ENCODE peak calls at places on chromosomes 7 and 10, in nine cellular contexts. One of them, this sample, is unnamed.

GRCh38 chr7:107446988-107447387 is 22.9 kb upstream of the GPR22 start:
- DNase-seq in HCT116: no peak
- DNase-seq in head of caudate nucleus: no peak
- DNase-seq in caudate nucleus: no peak
- DNase-seq in heart right ventricle: no peak
- DNase-seq in transverse colon: no peak
- DNase-seq in right atrium auricular region: no peak
- DNase-seq in osteocyte: no peak
- DNase-seq in amniotic stem cell: no peak
- DNase-seq in this sample: no peak

GRCh38 chr7:91644251-91644650 is 236.3 kb downstream of the MTERF1 start:
- DNase-seq in caudate nucleus: no peak
- DNase-seq in osteocyte: no peak
- DNase-seq in heart right ventricle: no peak
- DNase-seq in HCT116: no peak
- DNase-seq in right atrium auricular region: no peak
- DNase-seq in transverse colon: no peak
- DNase-seq in head of caudate nucleus: no peak
- DNase-seq in amniotic stem cell: no peak
- DNase-seq in this sample: no peak

GRCh38 chr7:34946486-34946885 is 90.8 kb downstream of the DPY19L1 start:
- DNase-seq in transverse colon: no peak
- DNase-seq in amniotic stem cell: no peak
- DNase-seq in HCT116: no peak
- DNase-seq in caudate nucleus: no peak
- DNase-seq in head of caudate nucleus: no peak
- DNase-seq in heart right ventricle: no peak
- DNase-seq in right atrium auricular region: no peak
- DNase-seq in osteocyte: no peak
- DNase-seq in this sample: no peak

GRCh38 chr7:131568510-131568909 is 12.1 kb upstream of the PODXL start:
- DNase-seq in caudate nucleus: no peak
- DNase-seq in amniotic stem cell: no peak
- DNase-seq in head of caudate nucleus: no peak
- DNase-seq in right atrium auricular region: no peak
- DNase-seq in osteocyte: no peak
- DNase-seq in transverse colon: no peak
- DNase-seq in heart right ventricle: no peak
- DNase-seq in HCT116: no peak
- DNase-seq in this sample: no peak

GRCh38 chr7:117053407-117053806 is 100.1 kb downstream of the ST7 start:
- DNase-seq in transverse colon: no peak
- DNase-seq in osteocyte: no peak
- DNase-seq in amniotic stem cell: no peak
- DNase-seq in head of caudate nucleus: no peak
- DNase-seq in caudate nucleus: no peak
- DNase-seq in right atrium auricular region: no peak
- DNase-seq in HCT116: no peak
- DNase-seq in heart right ventricle: no peak
- DNase-seq in this sample: no peak

GRCh38 chr7:91556956-91557650 is 292.9 kb downstream of the FZD1 start:
- DNase-seq in caudate nucleus: no peak
- DNase-seq in HCT116: no peak
- DNase-seq in right atrium auricular region: no peak
- DNase-seq in amniotic stem cell: no peak
- DNase-seq in transverse colon: no peak
- DNase-seq in head of caudate nucleus: no peak
- DNase-seq in heart right ventricle: no peak
- DNase-seq in osteocyte: no peak
- DNase-seq in this sample: no peak

GRCh38 chr7:37818023-37818422 is 30.4 kb upstream of the NME8 start:
- DNase-seq in right atrium auricular region: no peak
- DNase-seq in amniotic stem cell: no peak
- DNase-seq in head of caudate nucleus: no peak
- DNase-seq in osteocyte: no peak
- DNase-seq in transverse colon: no peak
- DNase-seq in caudate nucleus: no peak
- DNase-seq in heart right ventricle: no peak
- DNase-seq in HCT116: no peak
- DNase-seq in this sample: no peak

GRCh38 chr10:89540550-89540949 is 5.2 kb upstream of the SLC16A12 start:
- DNase-seq in HCT116: no peak
- DNase-seq in heart right ventricle: no peak
- DNase-seq in osteocyte: no peak
- DNase-seq in head of caudate nucleus: no peak
- DNase-seq in transverse colon: no peak
- DNase-seq in right atrium auricular region: no peak
- DNase-seq in caudate nucleus: no peak
- DNase-seq in amniotic stem cell: peak; percentile 15
- DNase-seq in this sample: no peak

GRCh38 chr7:16431646-16432424 is 10.5 kb upstream of the CRPPA start:
- DNase-seq in heart right ventricle: no peak
- DNase-seq in right atrium auricular region: no peak
- DNase-seq in caudate nucleus: no peak
- DNase-seq in head of caudate nucleus: no peak
- DNase-seq in transverse colon: peak; percentile 35
- DNase-seq in HCT116: peak; percentile 54
- DNase-seq in osteocyte: no peak
- DNase-seq in amniotic stem cell: no peak
- DNase-seq in this sample: no peak

GRCh38 chr7:94239661-94240234 is 154.9 kb upstream of the COL1A2 start:
- DNase-seq in head of caudate nucleus: no peak
- DNase-seq in amniotic stem cell: no peak
- DNase-seq in caudate nucleus: no peak
- DNase-seq in HCT116: no peak
- DNase-seq in right atrium auricular region: peak; percentile 65
- DNase-seq in osteocyte: no peak
- DNase-seq in heart right ventricle: peak; percentile 26
- DNase-seq in transverse colon: no peak
- DNase-seq in this sample: no peak

GRCh38 chr7:372546-372938 is 82.6 kb downstream of the FOXL3 start:
- DNase-seq in HCT116: no peak
- DNase-seq in caudate nucleus: no peak
- DNase-seq in head of caudate nucleus: no peak
- DNase-seq in right atrium auricular region: no peak
- DNase-seq in amniotic stem cell: no peak
- DNase-seq in transverse colon: no peak
- DNase-seq in heart right ventricle: no peak
- DNase-seq in osteocyte: no peak
- DNase-seq in this sample: no peak

GRCh38 chr7:99531354-99531765 is 20.6 kb downstream of the FAM200A start:
- DNase-seq in caudate nucleus: no peak
- DNase-seq in HCT116: no peak
- DNase-seq in heart right ventricle: no peak
- DNase-seq in amniotic stem cell: no peak
- DNase-seq in right atrium auricular region: no peak
- DNase-seq in osteocyte: no peak
- DNase-seq in head of caudate nucleus: no peak
- DNase-seq in transverse colon: no peak
- DNase-seq in this sample: no peak

GRCh38 chr7:16636533-16637173 is 8.9 kb downstream of the ANKMY2 start:
- DNase-seq in amniotic stem cell: no peak
- DNase-seq in head of caudate nucleus: no peak
- DNase-seq in HCT116: no peak
- DNase-seq in transverse colon: no peak
- DNase-seq in right atrium auricular region: no peak
- DNase-seq in osteocyte: no peak
- DNase-seq in caudate nucleus: no peak
- DNase-seq in heart right ventricle: no peak
- DNase-seq in this sample: no peak

GRCh38 chr7:133859191-133859590 is 267.9 kb upstream of the LRGUK start:
- DNase-seq in caudate nucleus: no peak
- DNase-seq in HCT116: no peak
- DNase-seq in osteocyte: no peak
- DNase-seq in amniotic stem cell: no peak
- DNase-seq in transverse colon: no peak
- DNase-seq in right atrium auricular region: no peak
- DNase-seq in head of caudate nucleus: no peak
- DNase-seq in heart right ventricle: no peak
- DNase-seq in this sample: no peak

GRCh38 chr10:23693398-23693797 is 254.5 kb downstream of the OTUD1 start:
- DNase-seq in caudate nucleus: no peak
- DNase-seq in transverse colon: no peak
- DNase-seq in amniotic stem cell: no peak
- DNase-seq in HCT116: no peak
- DNase-seq in head of caudate nucleus: peak; percentile 34
- DNase-seq in osteocyte: no peak
- DNase-seq in heart right ventricle: no peak
- DNase-seq in right atrium auricular region: no peak
- DNase-seq in this sample: peak; percentile 70

GRCh38 chr7:30656611-30657010 is 25.6 kb downstream of the CRHR2 start:
- DNase-seq in transverse colon: no peak
- DNase-seq in amniotic stem cell: no peak
- DNase-seq in osteocyte: no peak
- DNase-seq in heart right ventricle: no peak
- DNase-seq in HCT116: no peak
- DNase-seq in head of caudate nucleus: no peak
- DNase-seq in caudate nucleus: no peak
- DNase-seq in right atrium auricular region: no peak
- DNase-seq in this sample: no peak

GRCh38 chr7:134420509-134421125 is 38.3 kb downstream of the AKR1B1 start:
- DNase-seq in head of caudate nucleus: peak; percentile 64
- DNase-seq in right atrium auricular region: no peak
- DNase-seq in heart right ventricle: no peak
- DNase-seq in caudate nucleus: no peak
- DNase-seq in osteocyte: no peak
- DNase-seq in transverse colon: peak; percentile 54
- DNase-seq in amniotic stem cell: no peak
- DNase-seq in HCT116: peak; percentile 23
- DNase-seq in this sample: no peak

GRCh38 chr7:30447466-30447865 is 31.1 kb downstream of the NOD1 start:
- DNase-seq in transverse colon: no peak
- DNase-seq in HCT116: no peak
- DNase-seq in head of caudate nucleus: no peak
- DNase-seq in heart right ventricle: no peak
- DNase-seq in amniotic stem cell: no peak
- DNase-seq in caudate nucleus: no peak
- DNase-seq in right atrium auricular region: no peak
- DNase-seq in osteocyte: no peak
- DNase-seq in this sample: no peak

GRCh38 chr7:23472974-23473847 is 2.9 kb upstream of the IGF2BP3 start:
- DNase-seq in osteocyte: no peak
- DNase-seq in heart right ventricle: no peak
- DNase-seq in right atrium auricular region: no peak
- DNase-seq in head of caudate nucleus: no peak
- DNase-seq in caudate nucleus: no peak
- DNase-seq in amniotic stem cell: no peak
- DNase-seq in transverse colon: no peak
- DNase-seq in HCT116: no peak
- DNase-seq in this sample: no peak

GRCh38 chr10:11823122-11823988 is at the start of gene PROSER2:
- DNase-seq in right atrium auricular region: no peak
- DNase-seq in head of caudate nucleus: no peak
- DNase-seq in transverse colon: peak; percentile 65
- DNase-seq in caudate nucleus: no peak
- DNase-seq in amniotic stem cell: no peak
- DNase-seq in osteocyte: no peak
- DNase-seq in HCT116: peak; percentile 27
- DNase-seq in heart right ventricle: peak; percentile 49
- DNase-seq in this sample: no peak

GRCh38 chr10:129849853-129850252 is 114.2 kb downstream of the EBF3 start:
- DNase-seq in HCT116: no peak
- DNase-seq in amniotic stem cell: no peak
- DNase-seq in head of caudate nucleus: no peak
- DNase-seq in heart right ventricle: no peak
- DNase-seq in right atrium auricular region: no peak
- DNase-seq in osteocyte: no peak
- DNase-seq in caudate nucleus: no peak
- DNase-seq in transverse colon: no peak
- DNase-seq in this sample: peak; percentile 62

This sample was measured in type B pancreatic cell.